ENCODE peak calls at places on chromosomes 11 and 22, in eight cellular contexts. U is AG04450, K is GM23248, C is SK-N-SH, Q is ovary, F is pancreas, J is H1, G is adrenal gland. P is an unnamed sample. For H3K27me3, the result is how much of the 10 kb centered on the place peaks cover.

GRCh38 chr11:62150887-62151736 is 27.3 kb downstream of the INCENP start:
- DNase-seq in U (no peak), K (no peak), C (no peak), Q (no peak), F (no peak), J (no peak), G (no peak), P (no peak)

GRCh38 chr11:28169816-28170215 is 61.6 kb downstream of the METTL15 start:
- DNase-seq in U (no peak), K (peak), C (no peak), Q (no peak), F (no peak), J (no peak), G (no peak), P (no peak)

GRCh38 chr11:10927533-10927932 is 69.7 kb upstream of the ZBED5 start:
- DNase-seq in U (no peak), K (peak), C (no peak), Q (no peak), F (no peak), J (no peak), G (no peak), P (no peak)

GRCh38 chr11:30585067-30585891 is 874 bp downstream of the MPPED2 start:
- DNase-seq in U (no peak), K (peak), C (peak), Q (no peak), F (peak), J (peak), G (peak), P (no peak)

GRCh38 chr11:119404872-119405271 is 18.1 kb downstream of the THY1 start:
- DNase-seq in U (no peak), K (no peak), C (no peak), Q (no peak), F (no peak), J (no peak), G (no peak), P (no peak)

GRCh38 chr11:859394-860131 is 16.9 kb downstream of the TSPAN4 start:
- DNase-seq in U (peak), K (peak), C (peak), Q (peak), F (no peak), J (no peak), G (peak), P (peak)

GRCh38 chr11:66971483-66971882 is 3.6 kb upstream of the C11orf86 start:
- DNase-seq in U (no peak), K (peak), C (no peak), Q (no peak), F (no peak), J (no peak), G (no peak), P (no peak)

GRCh38 chr11:116888884-116889549 is 51.6 kb upstream of the APOA1 start:
- DNase-seq in U (no peak), K (no peak), C (no peak), Q (no peak), F (no peak), J (no peak), G (no peak), P (no peak)

GRCh38 chr11:9799901-9800300 is 136.0 kb downstream of the SWAP70 start:
- DNase-seq in U (no peak), K (peak), C (no peak), Q (no peak), F (no peak), J (no peak), G (no peak), P (no peak)

GRCh38 chr22:45547016-45547345 is 44.3 kb downstream of the FBLN1 start:
- DNase-seq in U (no peak), K (no peak), C (no peak), Q (no peak), F (no peak), J (no peak), G (no peak), P (no peak)

DNA sequence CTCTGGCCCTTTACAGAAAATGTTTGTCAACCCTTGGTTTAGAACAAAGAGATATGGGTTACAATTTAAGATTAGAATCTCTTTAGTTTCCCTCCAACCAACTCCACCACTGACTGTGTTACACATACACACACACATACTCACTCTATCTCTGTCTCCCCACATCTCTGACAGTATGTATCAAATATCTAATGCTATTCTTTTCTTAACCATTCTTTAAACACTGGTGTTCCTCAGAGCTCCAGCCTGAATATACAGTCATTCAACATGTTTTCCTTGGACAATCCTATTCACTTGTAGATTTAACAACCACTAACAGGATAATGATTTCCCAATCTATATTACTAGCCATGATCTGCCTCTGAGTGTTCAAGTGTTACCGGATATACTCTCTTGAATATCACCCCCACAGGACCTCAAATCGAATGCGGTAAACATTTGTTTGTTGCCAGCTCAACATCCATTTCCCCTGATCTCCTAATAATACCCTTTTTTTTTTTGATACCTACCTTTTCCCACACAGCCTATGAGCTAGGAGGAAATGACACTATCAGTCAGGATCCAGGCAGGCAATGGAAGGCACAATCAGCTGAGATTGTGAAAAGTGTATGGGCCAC is 6.1 kb downstream of the MPZL3 start:
- DNase-seq in U (no peak), K (no peak), C (no peak), Q (no peak), F (no peak), J (no peak), G (no peak), P (peak)
- H3K27me3 ChIP-seq in U (under half), K (under half), C (under half), Q (under half), F (under half), J (under half), G (under half), P (under half)

DNA sequence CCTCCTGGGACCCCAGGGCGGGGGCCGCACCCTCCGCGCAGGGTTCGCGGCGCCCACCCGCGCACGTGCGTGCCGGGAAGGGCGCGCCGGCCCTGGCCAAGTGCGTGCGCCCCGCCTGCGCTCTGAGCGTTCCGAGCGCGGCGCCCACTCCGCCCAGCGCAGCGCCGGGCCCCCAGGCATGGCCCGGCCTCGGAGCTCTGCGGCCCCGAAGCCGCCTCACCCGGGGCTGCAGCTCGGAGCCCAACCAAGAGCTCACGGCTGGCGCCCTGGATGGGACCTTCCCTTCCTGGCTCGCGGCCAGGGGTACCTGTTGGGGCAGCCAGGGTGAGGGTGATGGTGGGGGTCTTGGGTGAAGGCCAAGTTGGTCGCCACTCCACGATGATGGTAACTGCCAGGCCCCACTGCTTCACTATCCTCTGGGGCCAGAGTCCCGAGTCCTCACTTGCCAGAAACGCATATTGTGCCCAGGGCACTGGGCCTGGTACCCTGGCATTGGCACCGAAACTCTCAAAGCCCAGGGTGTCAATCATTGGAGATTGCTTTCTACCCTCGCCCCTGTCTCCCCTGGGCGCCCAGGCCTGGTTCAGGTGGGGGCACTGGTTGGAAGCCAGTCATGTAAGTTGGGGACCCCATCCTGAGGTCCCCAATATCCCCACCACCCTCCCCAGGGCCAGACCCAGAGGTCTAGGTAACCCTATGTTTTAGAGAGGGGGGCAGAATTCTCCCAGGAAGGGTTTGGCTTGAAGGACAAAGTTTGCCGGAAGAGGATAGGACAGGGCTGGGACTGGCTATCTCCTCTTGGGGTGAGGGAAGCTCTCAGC is 889 bp downstream of the ANO1 start:
- DNase-seq in U (no peak), K (no peak), C (peak), Q (no peak), F (no peak), J (peak), G (no peak), P (no peak)
- H3K4me3 ChIP-seq in U (peak), K (no peak), C (no peak), Q (peak), F (peak), J (peak), G (no peak), P (no peak)

DNA sequence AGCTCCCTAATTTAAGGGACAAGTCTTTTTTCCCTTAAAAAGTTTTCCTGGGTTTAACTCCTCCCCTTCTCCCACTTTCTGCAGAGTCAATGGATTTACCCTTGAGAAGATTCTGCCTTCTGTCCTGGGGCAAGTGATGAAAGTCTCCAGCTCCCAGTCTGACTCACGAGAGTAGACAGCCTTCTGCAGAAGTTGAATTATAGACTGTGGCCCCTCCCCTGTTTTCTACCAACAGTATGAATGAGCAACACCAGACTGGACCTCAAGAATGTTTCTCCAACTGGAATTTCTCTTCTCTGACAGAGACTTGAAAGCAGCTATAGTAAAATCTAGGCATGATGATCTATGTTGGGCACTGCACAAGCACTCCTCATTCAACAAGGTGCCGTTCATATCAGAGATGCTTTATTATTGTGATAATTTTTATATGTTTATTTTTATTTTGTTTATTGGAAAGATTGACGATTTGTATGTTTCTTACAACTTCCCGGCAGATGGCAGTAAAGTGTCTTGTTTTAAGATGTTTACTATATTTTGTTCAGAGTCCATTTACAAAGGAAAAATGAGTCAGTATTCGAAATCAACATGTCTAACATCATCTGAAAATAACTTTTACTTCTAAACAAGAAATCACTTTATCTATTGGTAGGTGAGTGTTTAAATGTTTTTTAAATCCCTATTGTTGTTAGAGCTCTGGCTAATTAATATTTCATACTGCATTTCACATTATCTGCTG is 56.6 kb downstream of the LMO2 start:
- DNase-seq in U (peak), K (peak), C (peak), Q (no peak), F (no peak), J (no peak), G (peak), P (peak)
- H3K27me3 ChIP-seq in U (under half), K (under half), C (under half), Q (under half), F (under half), J (under half), G (under half), P (under half)

DNA sequence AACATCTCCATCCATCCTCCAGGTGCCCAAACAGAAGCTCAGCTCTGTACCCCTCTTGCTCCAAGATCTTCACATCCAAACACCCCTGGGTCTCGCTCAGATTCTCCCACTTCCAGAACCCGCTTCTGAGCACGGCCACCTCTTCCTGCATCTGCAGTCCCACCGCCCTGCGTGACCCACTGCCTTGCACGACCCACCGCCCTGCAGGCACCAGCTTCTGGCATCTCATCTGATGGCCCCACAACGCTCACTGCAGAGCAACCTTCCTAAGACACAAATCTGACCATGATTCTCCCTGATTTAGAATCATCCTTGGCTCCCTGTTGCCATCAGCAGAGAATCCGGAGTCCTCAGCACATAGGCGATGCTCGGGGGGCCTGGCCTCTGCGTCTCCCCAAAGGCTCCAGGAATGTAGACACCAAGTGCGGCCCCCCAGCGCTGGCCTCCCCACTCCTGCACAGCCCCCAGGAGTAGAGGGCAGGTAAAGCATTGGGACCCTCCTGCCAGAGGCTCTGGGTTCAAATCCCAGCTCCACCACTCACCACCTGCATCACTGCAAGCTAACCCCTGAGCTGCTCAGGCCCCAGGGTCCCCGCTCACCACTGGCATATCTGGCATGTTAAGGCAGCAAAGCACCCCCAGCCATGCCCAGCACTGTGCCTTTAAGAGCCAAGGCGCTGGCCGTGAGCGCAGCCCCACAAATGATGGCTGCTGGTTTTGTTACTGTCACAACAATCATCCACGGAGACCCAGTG is 459.3 kb downstream of the BRD1 start:
- DNase-seq in U (no peak), K (no peak), C (no peak), Q (no peak), F (no peak), J (no peak), G (no peak), P (no peak)
- H3K4me3 ChIP-seq in U (no peak), K (no peak), C (no peak), Q (no peak), F (no peak), J (no peak), G (no peak), P (no peak)

GRCh38 chr11:129722529-129722928 is 93.1 kb upstream of the TMEM45B start:
- DNase-seq in U (no peak), K (no peak), C (no peak), Q (no peak), F (no peak), J (no peak), G (no peak), P (no peak)
- H3K27me3 ChIP-seq in U (under half), K (under half), C (under half), Q (under half), F (under half), J (under half), G (under half), P (under half)